ENCODE peak calls at places on chromosome 7, in six cellular contexts. Z is left ventricle myocardium inferior, Y is mucosa of descending colon, N is transverse colon, P is heart right ventricle, A is IMR-90. X is an unnamed sample.

GRCh38 chr7:28349637-28350036 is 62.7 kb upstream of the CREB5 start:
- DNase-seq in Z (no peak), Y (no peak), N (no peak), P (no peak), A (peak; percentile 42), X (no peak)

GRCh38 chr7:53383131-53383530 is 347.7 kb downstream of the POM121L12 start:
- DNase-seq in Z (no peak), Y (no peak), N (no peak), P (no peak), A (no peak), X (no peak)

GRCh38 chr7:145986248-145986874 is 130.2 kb upstream of the CNTNAP2 start:
- DNase-seq in Z (no peak), Y (no peak), N (no peak), P (no peak), A (no peak), X (no peak)

GRCh38 chr7:121994625-121995410 is 121.9 kb downstream of the PTPRZ1 start:
- DNase-seq in Z (no peak), Y (no peak), N (peak; percentile 50), P (peak; percentile 19), A (peak; percentile 81), X (no peak)

GRCh38 chr7:105768117-105768516 is 108.3 kb downstream of the ATXN7L1 start:
- DNase-seq in Z (no peak), Y (no peak), N (no peak), P (no peak), A (no peak), X (no peak)

GRCh38 chr7:17460001-17460400 is 161.5 kb downstream of the AHR start:
- DNase-seq in Z (no peak), Y (no peak), N (no peak), P (no peak), A (no peak), X (no peak)

GRCh38 chr7:39656415-39656814 is 33.0 kb downstream of the RALA start:
- DNase-seq in Z (no peak), Y (no peak), N (no peak), P (no peak), A (no peak), X (no peak)

GRCh38 chr7:108009873-108010272 is 6.9 kb upstream of the LAMB1 start:
- DNase-seq in Z (no peak), Y (no peak), N (no peak), P (no peak), A (no peak), X (no peak)

GRCh38 chr7:22238354-22239311 is 118.3 kb downstream of the RAPGEF5 start:
- DNase-seq in Z (no peak), Y (no peak), N (no peak), P (no peak), A (peak; percentile 59), X (no peak)

GRCh38 chr7:51700593-51701215 is 384.1 kb upstream of the COBL start:
- DNase-seq in Z (no peak), Y (no peak), N (no peak), P (no peak), A (no peak), X (no peak)

GRCh38 chr7:75819711-75820110 is 6.1 kb upstream of the CCL24 start:
- DNase-seq in Z (no peak), Y (no peak), N (peak; percentile 26), P (no peak), A (no peak), X (peak; percentile 45)

GRCh38 chr7:147646568-147646967 is 944.0 kb upstream of the C7orf33 start:
- DNase-seq in Z (no peak), Y (no peak), N (peak; percentile 31), P (no peak), A (no peak), X (no peak)

GRCh38 chr7:37833107-37833817 is 15.1 kb upstream of the NME8 start:
- DNase-seq in Z (no peak), Y (peak; percentile 45), N (peak; percentile 32), P (peak; percentile 17), A (peak; percentile 35), X (peak; percentile 54)

GRCh38 chr7:80613519-80613918 is 24.9 kb upstream of the CD36 start:
- DNase-seq in Z (no peak), Y (no peak), N (no peak), P (no peak), A (no peak), X (no peak)
- H3K4me1 ChIP-seq in Z (peaks cover 87% of the 10 kb centered on the region), Y (peaks cover 3% of the 10 kb centered on the region), N (peaks cover 11% of the 10 kb centered on the region), P (peaks cover 5% of the 10 kb centered on the region), A (peaks cover 2% of the 10 kb centered on the region), X (peaks cover 20% of the 10 kb centered on the region)

DNA sequence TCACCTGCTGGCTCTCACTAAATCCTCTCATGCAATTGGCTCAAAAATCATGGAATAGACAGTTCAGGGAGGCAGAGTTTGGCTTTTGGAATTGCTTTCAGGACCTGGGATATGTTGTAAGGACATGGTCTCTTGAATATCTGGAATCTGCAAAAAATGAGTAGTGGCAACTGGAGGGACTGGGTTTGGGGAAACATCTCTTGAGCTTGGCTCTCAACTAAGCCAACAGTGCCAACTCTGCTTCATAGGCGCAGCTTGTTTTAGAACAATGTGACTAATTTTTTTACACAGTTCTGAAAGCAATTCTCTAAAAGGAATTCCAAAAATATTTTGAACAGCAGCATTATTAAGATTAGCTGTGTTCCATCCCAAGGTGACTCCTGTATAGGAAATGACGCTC is 121.5 kb upstream of the DPP6 start:
- DNase-seq in Z (no peak), Y (no peak), N (no peak), P (no peak), A (no peak), X (no peak)
- H3K9me3 ChIP-seq in Z (no peaks in the 10 kb centered on the region), Y (no peaks in the 10 kb centered on the region), N (no peaks in the 10 kb centered on the region), P (no peaks in the 10 kb centered on the region), A (peaks cover 26% of the 10 kb centered on the region), X (no peaks in the 10 kb centered on the region)

GRCh38 chr7:97016392-97017196 is 8.0 kb downstream of the DLX5 start:
- DNase-seq in Z (no peak), Y (no peak), N (no peak), P (no peak), A (no peak), X (no peak)
- TF ChIP-seq CTCF in Z (no peak), Y (no peak), N (no peak), P (no peak), A (no peak), X (no peak)

GRCh38 chr7:20030417-20030816 is 186.8 kb downstream of the MACC1 start:
- DNase-seq in Z (no peak), Y (no peak), N (no peak), P (no peak), A (no peak), X (no peak)

GRCh38 chr7:20033621-20034200 is 183.5 kb downstream of the MACC1 start:
- DNase-seq in Z (no peak), Y (no peak), N (no peak), P (no peak), A (peak; percentile 73), X (no peak)

GRCh38 chr7:20026762-20027161 is 190.4 kb downstream of the MACC1 start:
- DNase-seq in Z (no peak), Y (no peak), N (no peak), P (no peak), A (no peak), X (no peak)

GRCh38 chr7:20035279-20035875 is 181.8 kb downstream of the MACC1 start:
- DNase-seq in Z (no peak), Y (no peak), N (no peak), P (no peak), A (no peak), X (peak; percentile 61)

DNA sequence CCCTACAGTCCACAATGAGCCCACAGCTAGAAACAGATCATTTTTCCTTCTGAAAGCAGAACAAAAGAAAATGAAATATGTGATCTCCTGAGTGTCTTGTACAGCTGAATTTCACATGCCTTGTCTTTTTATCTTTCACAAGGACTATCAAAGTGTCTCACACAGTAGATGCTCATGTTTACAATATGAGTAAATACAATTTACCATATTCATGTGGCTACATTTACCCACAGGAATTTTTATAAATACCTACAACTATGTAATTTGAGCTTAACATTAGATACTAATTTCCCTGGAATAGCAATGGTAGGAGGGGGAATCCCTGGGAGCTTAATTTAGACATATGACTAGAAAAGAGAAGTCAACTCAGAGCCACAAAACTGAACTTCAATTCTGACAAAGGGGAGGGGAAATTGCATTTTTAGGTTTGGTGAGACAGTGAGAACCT is 186.2 kb downstream of the MACC1 start:
- DNase-seq in Z (no peak), Y (no peak), N (no peak), P (no peak), A (peak; percentile 50), X (no peak)
- H3K4me1 ChIP-seq in Z (no peaks in the 10 kb centered on the region), Y (no peaks in the 10 kb centered on the region), N (no peaks in the 10 kb centered on the region), P (no peaks in the 10 kb centered on the region), A (peaks cover 1% of the 10 kb centered on the region), X (no peaks in the 10 kb centered on the region)

DNA sequence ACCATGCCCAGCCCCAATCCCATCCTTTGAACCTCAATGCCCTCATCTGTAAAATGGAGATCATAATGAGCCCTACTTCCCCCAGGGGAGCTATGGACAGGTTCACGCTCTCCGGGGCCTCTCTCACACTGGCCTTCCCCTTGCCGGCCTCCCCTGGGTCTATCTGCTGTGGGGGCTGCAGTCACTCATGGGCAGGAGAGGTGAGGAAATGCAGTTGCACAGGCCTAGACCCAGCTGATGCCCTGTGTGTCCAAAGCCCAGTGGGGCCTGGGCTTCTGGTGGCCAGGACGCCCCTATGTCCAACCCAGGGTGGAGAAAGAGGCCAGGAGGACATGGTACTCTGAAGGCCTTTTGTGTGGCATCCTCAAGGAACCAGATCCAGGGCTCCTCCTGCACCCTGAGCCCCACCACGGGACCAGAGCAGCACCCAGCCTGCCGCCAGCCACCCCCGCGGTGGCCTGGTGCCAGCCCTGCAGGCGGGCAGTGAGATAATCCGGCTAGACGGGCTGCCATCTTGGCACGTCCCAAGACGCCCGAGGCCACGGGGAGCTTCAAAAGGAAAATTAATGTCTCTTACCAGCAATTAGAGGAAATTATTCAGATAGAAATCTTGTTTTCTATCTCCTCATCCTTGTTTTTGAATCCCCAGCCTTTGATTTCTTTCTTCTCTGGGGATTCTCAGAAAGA is 39.0 kb downstream of the MYL10 start:
- DNase-seq in Z (no peak), Y (no peak), N (no peak), P (no peak), A (no peak), X (no peak)
- H3K9me3 ChIP-seq in Z (no peaks in the 10 kb centered on the region), Y (no peaks in the 10 kb centered on the region), N (no peaks in the 10 kb centered on the region), P (no peaks in the 10 kb centered on the region), A (no peaks in the 10 kb centered on the region), X (no peaks in the 10 kb centered on the region)

DNA sequence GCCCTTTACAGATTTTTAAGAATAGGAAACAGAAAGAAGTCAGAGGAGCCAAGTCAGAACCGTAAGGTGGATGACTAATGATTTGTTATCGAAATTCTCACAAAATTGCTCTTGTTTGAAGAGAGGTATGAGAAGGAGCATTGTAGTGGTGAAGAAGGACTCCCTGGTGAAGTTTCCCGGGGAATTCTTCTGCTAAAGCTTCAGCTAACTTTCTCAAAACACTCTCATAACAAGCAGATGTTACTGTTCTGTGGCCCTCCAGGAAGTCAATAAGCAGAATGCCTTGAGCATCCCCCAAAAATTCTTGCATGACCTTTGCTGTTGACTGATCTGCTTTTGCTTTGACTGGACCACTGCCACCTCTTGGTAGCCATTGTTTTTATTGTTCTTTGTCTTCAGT is 152.9 kb downstream of the HGF start:
- DNase-seq in Z (no peak), Y (no peak), N (no peak), P (no peak), A (peak; percentile 69), X (no peak)
- TF ChIP-seq CTCF in Z (no peak), Y (no peak), N (no peak), P (no peak), A (no peak), X (no peak)

GRCh38 chr7:98251251-98251843 is 685 bp downstream of the TECPR1 start:
- DNase-seq in Z (no peak), Y (peak; percentile 89), N (peak; percentile 79), P (no peak), A (no peak), X (peak; percentile 63)
- H3K4me1 ChIP-seq in Z (peaks cover 68% of the 10 kb centered on the region), Y (peaks cover 32% of the 10 kb centered on the region), N (peaks cover 40% of the 10 kb centered on the region), P (peaks cover 4% of the 10 kb centered on the region), A (peaks cover 8% of the 10 kb centered on the region), X (peaks cover 13% of the 10 kb centered on the region)

GRCh38 chr7:57348646-57349269 is 101.2 kb upstream of the ZNF716 start:
- DNase-seq in Z (peak; percentile 70), Y (no peak), N (no peak), P (peak; percentile 64), A (no peak), X (no peak)
- H3K9me3 ChIP-seq in Z (no peaks in the 10 kb centered on the region), Y (peaks cover 93% of the 10 kb centered on the region), N (peaks cover 3% of the 10 kb centered on the region), P (no peaks in the 10 kb centered on the region), A (peaks cover 34% of the 10 kb centered on the region), X (peaks cover 87% of the 10 kb centered on the region)